ENCODE peak calls at places on chromosomes 3 and 15, in nine cellular contexts. One of them, this sample, is unnamed.

GRCh38 chr15:62644874-62645755 is 397.4 kb upstream of the TPM1 start:
- DNase-seq in fibroblast of the aortic adventitia: no peak
- DNase-seq in dorsolateral prefrontal cortex: no peak
- DNase-seq in IMR-90: peak
- DNase-seq in right lobe of liver: no peak
- DNase-seq in body of pancreas: no peak
- DNase-seq in B cell: no peak
- DNase-seq in left lung: no peak
- DNase-seq in A549: no peak
- DNase-seq in this sample: no peak

GRCh38 chr3:42683875-42684593 is 1.3 kb upstream of the KLHL40 start:
- DNase-seq in fibroblast of the aortic adventitia: peak
- DNase-seq in dorsolateral prefrontal cortex: peak
- DNase-seq in IMR-90: peak
- DNase-seq in right lobe of liver: no peak
- DNase-seq in body of pancreas: peak
- DNase-seq in B cell: no peak
- DNase-seq in left lung: peak
- DNase-seq in A549: peak
- DNase-seq in this sample: no peak

GRCh38 chr15:78049691-78050440 is 27.6 kb downstream of the TBC1D2B start:
- DNase-seq in fibroblast of the aortic adventitia: peak
- DNase-seq in dorsolateral prefrontal cortex: peak
- DNase-seq in IMR-90: peak
- DNase-seq in right lobe of liver: no peak
- DNase-seq in body of pancreas: no peak
- DNase-seq in B cell: no peak
- DNase-seq in left lung: peak
- DNase-seq in A549: no peak
- DNase-seq in this sample: no peak

GRCh38 chr3:55189359-55189801 is 261.5 kb upstream of the LRTM1 start:
- DNase-seq in fibroblast of the aortic adventitia: peak
- DNase-seq in dorsolateral prefrontal cortex: no peak
- DNase-seq in IMR-90: peak
- DNase-seq in right lobe of liver: no peak
- DNase-seq in body of pancreas: no peak
- DNase-seq in B cell: no peak
- DNase-seq in left lung: no peak
- DNase-seq in A549: peak
- DNase-seq in this sample: no peak

GRCh38 chr3:94130690-94131089 is 67.8 kb downstream of the NSUN3 start:
- DNase-seq in fibroblast of the aortic adventitia: no peak
- DNase-seq in dorsolateral prefrontal cortex: no peak
- DNase-seq in IMR-90: no peak
- DNase-seq in right lobe of liver: no peak
- DNase-seq in body of pancreas: no peak
- DNase-seq in B cell: no peak
- DNase-seq in left lung: no peak
- DNase-seq in A549: no peak
- DNase-seq in this sample: no peak

GRCh38 chr3:99862208-99862607 is 44.5 kb downstream of the CMSS1 start:
- DNase-seq in fibroblast of the aortic adventitia: no peak
- DNase-seq in dorsolateral prefrontal cortex: no peak
- DNase-seq in IMR-90: peak
- DNase-seq in right lobe of liver: no peak
- DNase-seq in body of pancreas: no peak
- DNase-seq in B cell: no peak
- DNase-seq in left lung: no peak
- DNase-seq in A549: peak
- DNase-seq in this sample: no peak

GRCh38 chr3:184479426-184480126 is 82.0 kb upstream of the EPHB3 start:
- DNase-seq in fibroblast of the aortic adventitia: no peak
- DNase-seq in dorsolateral prefrontal cortex: no peak
- DNase-seq in IMR-90: no peak
- DNase-seq in right lobe of liver: no peak
- DNase-seq in body of pancreas: no peak
- DNase-seq in B cell: no peak
- DNase-seq in left lung: no peak
- DNase-seq in A549: no peak
- DNase-seq in this sample: no peak

GRCh38 chr3:169624533-169624972 is 39.0 kb downstream of the MECOM start:
- DNase-seq in fibroblast of the aortic adventitia: peak
- DNase-seq in dorsolateral prefrontal cortex: no peak
- DNase-seq in IMR-90: no peak
- DNase-seq in right lobe of liver: no peak
- DNase-seq in body of pancreas: no peak
- DNase-seq in B cell: no peak
- DNase-seq in left lung: no peak
- DNase-seq in A549: no peak
- DNase-seq in this sample: no peak

GRCh38 chr3:45795882-45796765 is at the start of gene SLC6A20:
- DNase-seq in fibroblast of the aortic adventitia: no peak
- DNase-seq in dorsolateral prefrontal cortex: no peak
- DNase-seq in IMR-90: no peak
- DNase-seq in right lobe of liver: no peak
- DNase-seq in body of pancreas: peak
- DNase-seq in B cell: peak
- DNase-seq in left lung: peak
- DNase-seq in A549: no peak
- DNase-seq in this sample: peak

GRCh38 chr3:64244011-64244942 is 19.0 kb upstream of the PRICKLE2 start:
- DNase-seq in fibroblast of the aortic adventitia: no peak
- DNase-seq in dorsolateral prefrontal cortex: no peak
- DNase-seq in IMR-90: no peak
- DNase-seq in right lobe of liver: no peak
- DNase-seq in body of pancreas: no peak
- DNase-seq in B cell: no peak
- DNase-seq in left lung: no peak
- DNase-seq in A549: peak
- DNase-seq in this sample: no peak

GRCh38 chr3:53682807-53683206 is 163.4 kb downstream of the CHDH start:
- DNase-seq in fibroblast of the aortic adventitia: no peak
- DNase-seq in dorsolateral prefrontal cortex: no peak
- DNase-seq in IMR-90: no peak
- DNase-seq in right lobe of liver: no peak
- DNase-seq in body of pancreas: no peak
- DNase-seq in B cell: no peak
- DNase-seq in left lung: no peak
- DNase-seq in A549: no peak
- DNase-seq in this sample: no peak

GRCh38 chr15:100703032-100703578 is 100.7 kb downstream of the ASB7 start:
- DNase-seq in fibroblast of the aortic adventitia: peak
- DNase-seq in dorsolateral prefrontal cortex: no peak
- DNase-seq in IMR-90: peak
- DNase-seq in right lobe of liver: no peak
- DNase-seq in body of pancreas: no peak
- DNase-seq in B cell: no peak
- DNase-seq in left lung: no peak
- DNase-seq in A549: peak
- DNase-seq in this sample: no peak
- TF ChIP-seq CTCF in fibroblast of the aortic adventitia: no peak
- TF ChIP-seq CTCF in dorsolateral prefrontal cortex: no peak
- TF ChIP-seq CTCF in IMR-90: no peak
- TF ChIP-seq CTCF in right lobe of liver: no peak
- TF ChIP-seq CTCF in body of pancreas: no peak
- TF ChIP-seq CTCF in B cell: no peak
- TF ChIP-seq CTCF in left lung: no peak
- TF ChIP-seq CTCF in A549: no peak
- TF ChIP-seq CTCF in this sample: no peak

GRCh38 chr3:149371001-149371722 is 6.3 kb downstream of the TM4SF1 start:
- DNase-seq in fibroblast of the aortic adventitia: no peak
- DNase-seq in dorsolateral prefrontal cortex: no peak
- DNase-seq in IMR-90: peak
- DNase-seq in right lobe of liver: no peak
- DNase-seq in body of pancreas: no peak
- DNase-seq in B cell: no peak
- DNase-seq in left lung: no peak
- DNase-seq in A549: peak
- DNase-seq in this sample: no peak
- TF ChIP-seq CTCF in fibroblast of the aortic adventitia: no peak
- TF ChIP-seq CTCF in dorsolateral prefrontal cortex: peak
- TF ChIP-seq CTCF in IMR-90: peak
- TF ChIP-seq CTCF in right lobe of liver: no peak
- TF ChIP-seq CTCF in body of pancreas: no peak
- TF ChIP-seq CTCF in B cell: no peak
- TF ChIP-seq CTCF in left lung: no peak
- TF ChIP-seq CTCF in A549: peak
- TF ChIP-seq CTCF in this sample: no peak

GRCh38 chr3:13068269-13069010 is 4.8 kb downstream of the IQSEC1 start:
- DNase-seq in fibroblast of the aortic adventitia: no peak
- DNase-seq in dorsolateral prefrontal cortex: no peak
- DNase-seq in IMR-90: no peak
- DNase-seq in right lobe of liver: no peak
- DNase-seq in body of pancreas: no peak
- DNase-seq in B cell: no peak
- DNase-seq in left lung: peak
- DNase-seq in A549: no peak
- DNase-seq in this sample: no peak
- TF ChIP-seq CTCF in fibroblast of the aortic adventitia: no peak
- TF ChIP-seq CTCF in dorsolateral prefrontal cortex: no peak
- TF ChIP-seq CTCF in IMR-90: no peak
- TF ChIP-seq CTCF in right lobe of liver: no peak
- TF ChIP-seq CTCF in body of pancreas: no peak
- TF ChIP-seq CTCF in B cell: no peak
- TF ChIP-seq CTCF in left lung: no peak
- TF ChIP-seq CTCF in A549: no peak
- TF ChIP-seq CTCF in this sample: no peak

GRCh38 chr15:38857814-38858213 is 293.2 kb upstream of the RASGRP1 start:
- DNase-seq in fibroblast of the aortic adventitia: no peak
- DNase-seq in dorsolateral prefrontal cortex: no peak
- DNase-seq in IMR-90: no peak
- DNase-seq in right lobe of liver: no peak
- DNase-seq in body of pancreas: no peak
- DNase-seq in B cell: no peak
- DNase-seq in left lung: no peak
- DNase-seq in A549: no peak
- DNase-seq in this sample: no peak

GRCh38 chr15:38859574-38859973 is 295.0 kb upstream of the RASGRP1 start:
- DNase-seq in fibroblast of the aortic adventitia: no peak
- DNase-seq in dorsolateral prefrontal cortex: no peak
- DNase-seq in IMR-90: no peak
- DNase-seq in right lobe of liver: no peak
- DNase-seq in body of pancreas: no peak
- DNase-seq in B cell: no peak
- DNase-seq in left lung: no peak
- DNase-seq in A549: no peak
- DNase-seq in this sample: no peak

GRCh38 chr15:38854506-38854905 is 289.9 kb upstream of the RASGRP1 start:
- DNase-seq in fibroblast of the aortic adventitia: no peak
- DNase-seq in dorsolateral prefrontal cortex: no peak
- DNase-seq in IMR-90: no peak
- DNase-seq in right lobe of liver: no peak
- DNase-seq in body of pancreas: no peak
- DNase-seq in B cell: no peak
- DNase-seq in left lung: no peak
- DNase-seq in A549: no peak
- DNase-seq in this sample: no peak

GRCh38 chr15:38853608-38854007 is 289.0 kb upstream of the RASGRP1 start:
- DNase-seq in fibroblast of the aortic adventitia: no peak
- DNase-seq in dorsolateral prefrontal cortex: no peak
- DNase-seq in IMR-90: peak
- DNase-seq in right lobe of liver: no peak
- DNase-seq in body of pancreas: no peak
- DNase-seq in B cell: no peak
- DNase-seq in left lung: no peak
- DNase-seq in A549: peak
- DNase-seq in this sample: no peak
- TF ChIP-seq CTCF in fibroblast of the aortic adventitia: peak
- TF ChIP-seq CTCF in dorsolateral prefrontal cortex: no peak
- TF ChIP-seq CTCF in IMR-90: peak
- TF ChIP-seq CTCF in right lobe of liver: no peak
- TF ChIP-seq CTCF in body of pancreas: no peak
- TF ChIP-seq CTCF in B cell: no peak
- TF ChIP-seq CTCF in left lung: no peak
- TF ChIP-seq CTCF in A549: no peak
- TF ChIP-seq CTCF in this sample: peak

DNA sequence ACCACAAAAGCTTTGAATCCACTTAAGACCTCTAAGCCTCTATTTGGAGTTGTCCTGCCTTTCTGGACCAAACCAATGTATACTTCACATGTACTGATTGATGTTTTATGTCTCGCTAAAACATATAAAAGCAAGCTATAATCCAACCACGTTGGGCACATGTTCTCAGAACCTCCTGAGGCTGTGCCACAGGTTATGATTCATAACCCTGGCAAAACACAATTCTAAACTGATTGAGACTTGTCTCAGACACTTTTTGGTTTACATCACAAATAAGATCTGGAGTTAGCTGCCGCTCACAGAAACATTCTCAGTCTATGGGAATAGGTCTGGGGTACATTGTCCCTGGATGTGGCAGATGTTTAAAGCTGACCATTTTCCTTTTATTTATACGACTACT is 53.4 kb upstream of the EPHA6 start:
- DNase-seq in fibroblast of the aortic adventitia: no peak
- DNase-seq in dorsolateral prefrontal cortex: no peak
- DNase-seq in IMR-90: no peak
- DNase-seq in right lobe of liver: no peak
- DNase-seq in body of pancreas: no peak
- DNase-seq in B cell: no peak
- DNase-seq in left lung: no peak
- DNase-seq in A549: no peak
- DNase-seq in this sample: no peak
- TF ChIP-seq CTCF in fibroblast of the aortic adventitia: no peak
- TF ChIP-seq CTCF in dorsolateral prefrontal cortex: no peak
- TF ChIP-seq CTCF in IMR-90: no peak
- TF ChIP-seq CTCF in right lobe of liver: no peak
- TF ChIP-seq CTCF in body of pancreas: no peak
- TF ChIP-seq CTCF in B cell: no peak
- TF ChIP-seq CTCF in left lung: no peak
- TF ChIP-seq CTCF in A549: no peak
- TF ChIP-seq CTCF in this sample: no peak